ENCODE peak calls at places on chromosomes 6 and 20, in seven cellular contexts. F is activated gamma-delta T cell treated with Interleukin-2 at 50 U/mL for 16 hours; D is activated CD4-positive, alpha-beta T cell treated with anti-CD3 and anti-CD28 coated beads for 4 hours; O is ovary; X is stimulated activated CD4-positive, alpha-beta T cell treated with anti-CD3 and anti-CD28 coated beads, TNF-alpha, amount 100 ng/mL, for 1 hour; C is dorsolateral prefrontal cortex; S is NCI-H1105. E is an unnamed sample.

GRCh38 chr6:18724056-18724455 is 336.9 kb downstream of the RNF144B start:
- DNase-seq in F (no peak), D (no peak), O (no peak), X (no peak), C (no peak), S (no peak), E (no peak)

GRCh38 chr6:159941286-159942113 is 27.4 kb upstream of the IGF2R start:
- DNase-seq in F (no peak), D (peak), O (no peak), X (no peak), C (no peak), S (no peak), E (no peak)

GRCh38 chr6:37972994-37973757 is 153.6 kb downstream of the ZFAND3 start:
- DNase-seq in F (no peak), D (no peak), O (no peak), X (no peak), C (no peak), S (no peak), E (no peak)

GRCh38 chr6:40210628-40211056 is 276.4 kb upstream of the MOCS1 start:
- DNase-seq in F (no peak), D (no peak), O (no peak), X (no peak), C (no peak), S (peak), E (no peak)

GRCh38 chr6:43274916-43275597 is 23.0 kb upstream of the SLC22A7 start:
- DNase-seq in F (peak), D (peak), O (no peak), X (no peak), C (peak), S (peak), E (no peak)

GRCh38 chr20:41030536-41031242 is 2.1 kb downstream of the TOP1 start:
- DNase-seq in F (no peak), D (no peak), O (no peak), X (no peak), C (no peak), S (no peak), E (no peak)

GRCh38 chr20:57323034-57323433 is 6.6 kb upstream of the SPO11 start:
- DNase-seq in F (no peak), D (no peak), O (peak), X (no peak), C (peak), S (no peak), E (no peak)

GRCh38 chr6:108383967-108384366 is 89.1 kb downstream of the AFG1L start:
- DNase-seq in F (no peak), D (no peak), O (no peak), X (no peak), C (no peak), S (no peak), E (no peak)

GRCh38 chr20:63877755-63878470 is 12.8 kb downstream of the TPD52L2 start:
- DNase-seq in F (no peak), D (no peak), O (no peak), X (no peak), C (no peak), S (no peak), E (no peak)

GRCh38 chr20:57586370-57586793 is 25.5 kb downstream of the PCK1 start:
- DNase-seq in F (no peak), D (no peak), O (no peak), X (no peak), C (no peak), S (no peak), E (no peak)

GRCh38 chr6:73523434-73524123 is 2.7 kb upstream of the EEF1A1 start:
- DNase-seq in F (peak), D (peak), O (peak), X (peak), C (no peak), S (no peak), E (peak)

GRCh38 chr20:58235010-58235409 is 6.6 kb upstream of the ANKRD60 start:
- DNase-seq in F (no peak), D (no peak), O (no peak), X (no peak), C (no peak), S (no peak), E (no peak)

GRCh38 chr20:20594171-20594530 is 118.3 kb downstream of the RALGAPA2 start:
- DNase-seq in F (no peak), D (no peak), O (no peak), X (no peak), C (no peak), S (peak), E (no peak)

GRCh38 chr20:14925286-14925685 is 587.9 kb upstream of the FLRT3 start:
- DNase-seq in F (no peak), D (no peak), O (no peak), X (no peak), C (no peak), S (no peak), E (no peak)

GRCh38 chr6:170011233-170012142 is 260.1 kb downstream of the ERMARD start:
- DNase-seq in F (no peak), D (no peak), O (no peak), X (no peak), C (no peak), S (no peak), E (peak)